ENCODE peak calls at places on chromosome 15, in ten cellular contexts. X, U, F, P, L, M, V, A, C and I are unnamed samples.

GRCh38 chr15:65404196-65404872 is 18.4 kb downstream of the IGDCC4 start:
- DNase-seq in X (no peak), U (no peak), F (no peak), P (no peak), L (no peak), M (no peak), V (no peak), A (no peak), C (no peak), I (no peak)

GRCh38 chr15:97189152-97189551 is 771.4 kb upstream of the ARRDC4 start:
- DNase-seq in X (no peak), U (no peak), F (no peak), P (no peak), L (no peak), M (no peak), V (no peak), A (no peak), C (no peak), I (no peak)

GRCh38 chr15:66115568-66116206 is 137.9 kb downstream of the MEGF11 start:
- DNase-seq in X (no peak), U (no peak), F (no peak), P (no peak), L (no peak), M (no peak), V (no peak), A (no peak), C (no peak), I (no peak)

GRCh38 chr15:80500021-80500420 is 95.8 kb downstream of the ARNT2 start:
- DNase-seq in X (no peak), U (no peak), F (no peak), P (no peak), L (no peak), M (no peak), V (no peak), A (no peak), C (no peak), I (no peak)

GRCh38 chr15:74028646-74029045 is 34.1 kb downstream of the PML start:
- DNase-seq in X (no peak), U (no peak), F (no peak), P (no peak), L (no peak), M (no peak), V (no peak), A (no peak), C (no peak), I (no peak)

GRCh38 chr15:90231028-90232017 is 2.4 kb downstream of the CIB1 start:
- DNase-seq in X (no peak), U (peak; percentile 69), F (no peak), P (peak; percentile 80), L (no peak), M (peak; percentile 51), V (no peak), A (no peak), C (no peak), I (no peak)

GRCh38 chr15:90038639-90039095 is 37.5 kb downstream of the ZNF710 start:
- DNase-seq in X (peak; percentile 69), U (peak; percentile 12), F (no peak), P (peak; percentile 33), L (no peak), M (no peak), V (no peak), A (no peak), C (no peak), I (no peak)

GRCh38 chr15:90838066-90838465 is 30.3 kb upstream of the FURIN start:
- DNase-seq in X (no peak), U (no peak), F (no peak), P (peak; percentile 50), L (no peak), M (no peak), V (no peak), A (no peak), C (no peak), I (no peak)

GRCh38 chr15:60993008-60993407 is 236.1 kb downstream of the RORA start:
- DNase-seq in X (no peak), U (no peak), F (no peak), P (no peak), L (no peak), M (no peak), V (no peak), A (no peak), C (peak; percentile 45), I (no peak)

GRCh38 chr15:47932829-47933696 is 187.7 kb upstream of the SLC24A5 start:
- DNase-seq in X (no peak), U (no peak), F (no peak), P (no peak), L (no peak), M (no peak), V (no peak), A (no peak), C (no peak), I (no peak)

GRCh38 chr15:24823473-24823872 is 131.3 kb upstream of the SNRPN start:
- DNase-seq in X (no peak), U (no peak), F (no peak), P (no peak), L (no peak), M (no peak), V (no peak), A (peak; percentile 55), C (no peak), I (no peak)

GRCh38 chr15:48896775-48897143 is 18.8 kb downstream of the EID1 start:
- DNase-seq in X (no peak), U (no peak), F (no peak), P (no peak), L (no peak), M (no peak), V (no peak), A (no peak), C (no peak), I (no peak)

DNA sequence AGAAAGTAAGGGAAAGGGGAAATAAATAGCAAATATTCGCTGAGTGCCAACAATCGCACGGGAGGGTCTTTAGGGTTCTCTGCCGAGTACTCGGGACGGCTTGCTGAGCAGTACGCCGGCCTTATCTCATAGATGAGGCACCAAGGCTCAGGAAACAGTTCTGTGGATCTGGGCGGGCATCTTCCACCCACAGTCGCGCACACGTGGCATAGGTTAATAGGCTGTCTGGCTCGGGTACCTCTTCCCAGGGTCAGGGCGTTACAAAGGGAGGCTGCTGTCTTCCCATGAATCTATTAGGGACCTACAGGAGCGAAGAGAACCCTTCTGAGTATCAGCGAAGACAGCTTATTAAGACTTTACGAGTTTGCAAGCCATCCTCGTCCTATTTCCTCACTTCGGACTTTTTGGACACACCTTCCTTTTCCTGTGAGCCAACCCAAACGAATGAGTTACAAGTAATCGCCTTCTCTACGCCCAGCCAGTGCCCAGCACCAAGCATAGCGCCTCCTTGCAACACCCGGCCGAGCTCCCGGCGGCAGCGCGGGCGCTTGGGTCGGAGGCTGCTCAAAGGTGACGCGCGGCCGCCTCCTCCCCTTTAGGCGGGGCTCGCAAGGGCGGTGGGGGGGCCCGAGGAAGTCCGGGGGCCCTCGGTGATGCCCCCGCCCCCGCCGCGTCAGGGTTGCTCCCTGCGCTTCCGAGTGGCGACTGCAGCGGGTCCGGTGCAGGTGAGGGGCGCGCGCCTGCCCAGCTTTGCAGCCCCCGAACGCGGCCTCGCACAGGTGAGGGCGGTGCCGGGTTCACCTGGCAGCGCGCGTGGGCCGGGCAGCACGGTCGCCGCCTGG is at the start of gene MCTP2:
- DNase-seq in X (peak; percentile 96), U (peak; percentile 78), F (peak; percentile 69), P (peak; percentile 95), L (peak; percentile 80), M (peak; percentile 48), V (peak; percentile 89), A (peak; percentile 85), C (peak; percentile 78), I (peak; percentile 78)
- H3K4me1 ChIP-seq in X (peaks cover 35% of the 10 kb centered on the region), U (peaks cover 19% of the 10 kb centered on the region), F (peaks cover 8% of the 10 kb centered on the region), P (peaks cover 32% of the 10 kb centered on the region), L (peaks cover 3% of the 10 kb centered on the region), M (peaks cover 7% of the 10 kb centered on the region), V (peaks cover 28% of the 10 kb centered on the region), A (no peaks in the 10 kb centered on the region), C (peaks cover under 1% of the 10 kb centered on the region), I (no peaks in the 10 kb centered on the region)

GRCh38 chr15:41944313-41944940 is 27.9 kb downstream of the EHD4 start:
- DNase-seq in X (peak; percentile 77), U (peak; percentile 85), F (no peak), P (no peak), L (peak; percentile 37), M (peak; percentile 61), V (peak; percentile 79), A (no peak), C (peak; percentile 95), I (peak; percentile 73)
- H3K4me1 ChIP-seq in X (peaks cover 84% of the 10 kb centered on the region), U (peaks cover 20% of the 10 kb centered on the region), F (peaks cover 16% of the 10 kb centered on the region), P (peaks cover 12% of the 10 kb centered on the region), L (peaks cover 40% of the 10 kb centered on the region), M (peaks cover 55% of the 10 kb centered on the region), V (peaks cover 43% of the 10 kb centered on the region), A (peaks cover 43% of the 10 kb centered on the region), C (peaks cover 41% of the 10 kb centered on the region), I (no peaks in the 10 kb centered on the region)

GRCh38 chr15:31306426-31307269 is 20.0 kb upstream of the KLF13 start:
- DNase-seq in X (peak; percentile 12), U (peak; percentile 66), F (no peak), P (no peak), L (no peak), M (no peak), V (peak; percentile 79), A (no peak), C (no peak), I (no peak)

GRCh38 chr15:31306036-31306425 is 20.6 kb upstream of the KLF13 start:
- DNase-seq in X (no peak), U (peak; percentile 45), F (no peak), P (no peak), L (no peak), M (no peak), V (no peak), A (peak; percentile 70), C (no peak), I (no peak)

GRCh38 chr15:31304736-31305365 is 21.8 kb upstream of the KLF13 start:
- DNase-seq in X (no peak), U (peak; percentile 47), F (no peak), P (no peak), L (no peak), M (no peak), V (no peak), A (peak; percentile 81), C (peak; percentile 30), I (no peak)

GRCh38 chr15:31304074-31304648 is 22.5 kb upstream of the KLF13 start:
- DNase-seq in X (no peak), U (peak; percentile 60), F (no peak), P (no peak), L (no peak), M (no peak), V (peak; percentile 71), A (no peak), C (no peak), I (no peak)

GRCh38 chr15:31305375-31305774 is 21.3 kb upstream of the KLF13 start:
- DNase-seq in X (no peak), U (no peak), F (no peak), P (no peak), L (no peak), M (no peak), V (no peak), A (no peak), C (no peak), I (no peak)
- H3K4me1 ChIP-seq in X (no peaks in the 10 kb centered on the region), U (no peaks in the 10 kb centered on the region), F (no peaks in the 10 kb centered on the region), P (peaks cover 21% of the 10 kb centered on the region), L (peaks cover 5% of the 10 kb centered on the region), M (no peaks in the 10 kb centered on the region), V (peaks cover 49% of the 10 kb centered on the region), A (no peaks in the 10 kb centered on the region), C (no peaks in the 10 kb centered on the region), I (peaks cover 2% of the 10 kb centered on the region)

DNA sequence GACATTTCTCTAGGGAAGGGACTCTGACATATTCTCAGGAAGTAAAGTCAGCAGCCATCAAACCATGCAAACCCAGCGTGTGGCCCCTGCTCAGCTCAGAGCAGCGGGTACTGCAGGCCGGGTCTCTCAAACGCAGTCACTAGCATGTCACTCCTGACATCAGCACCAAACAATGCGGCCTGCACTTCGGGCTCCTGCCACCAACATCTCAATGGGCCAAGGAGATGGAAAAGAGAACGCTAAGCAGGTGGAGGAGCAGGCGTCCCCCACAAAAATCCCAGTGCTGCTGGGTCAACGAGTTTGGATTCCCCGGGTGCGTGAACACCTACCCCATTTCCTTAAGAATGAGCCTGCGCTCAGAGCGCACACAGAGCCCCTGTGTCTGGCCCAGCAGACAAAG is 9.9 kb upstream of the SPTBN5 start:
- DNase-seq in X (no peak), U (peak; percentile 50), F (no peak), P (no peak), L (no peak), M (no peak), V (no peak), A (no peak), C (no peak), I (no peak)
- H3K4me1 ChIP-seq in X (no peaks in the 10 kb centered on the region), U (peaks cover 5% of the 10 kb centered on the region), F (no peaks in the 10 kb centered on the region), P (peaks cover 3% of the 10 kb centered on the region), L (no peaks in the 10 kb centered on the region), M (peaks cover 6% of the 10 kb centered on the region), V (peaks cover 12% of the 10 kb centered on the region), A (no peaks in the 10 kb centered on the region), C (no peaks in the 10 kb centered on the region), I (no peaks in the 10 kb centered on the region)